ENCODE peak calls at places on chromosomes 6 and 20, in nine cellular contexts. P is Peyer's patch, R is tibial artery, G is endodermal cell, S is fibroblast of lung, N is adrenal gland, C is SJCRH30, B is spleen, M is iPS DF 6.9. U is an unnamed sample.

GRCh38 chr6:44896701-44897100 is 431.4 kb upstream of the RUNX2 start:
- DNase-seq in B (no peak), C (no peak), M (no peak), G (no peak), S (no peak), P (no peak), R (no peak), N (no peak), U (no peak)

GRCh38 chr20:17568972-17569471 is 853 bp upstream of the DSTN start:
- DNase-seq in C (peak), B (peak), P (peak), G (peak), S (peak), M (no peak), R (peak), N (peak), U (peak)

GRCh38 chr20:1876217-1876921 is 18.8 kb upstream of the SIRPA start:
- DNase-seq in S (no peak), B (no peak), C (no peak), N (no peak), R (no peak), G (no peak), P (peak), M (no peak), U (no peak)

GRCh38 chr20:63686492-63687321 is 9.7 kb upstream of the TNFRSF6B start:
- DNase-seq in P (peak), R (peak), M (no peak), S (peak), C (no peak), B (peak), G (no peak), N (peak), U (peak)

GRCh38 chr6:100461273-100461919 is 3.3 kb downstream of the SIM1 start:
- DNase-seq in G (peak), S (no peak), C (peak), R (no peak), M (no peak), B (no peak), N (no peak), P (no peak), U (peak)

GRCh38 chr20:23231561-23232218 is 118.9 kb upstream of the NXT1 start:
- DNase-seq in C (no peak), S (peak), M (no peak), G (no peak), P (no peak), B (no peak), R (no peak), N (no peak), U (peak)

GRCh38 chr6:131470549-131470948 is 102.5 kb upstream of the ARG1 start:
- DNase-seq in B (no peak), C (no peak), G (no peak), M (no peak), R (no peak), S (no peak), P (no peak), N (no peak), U (no peak)

GRCh38 chr6:132227937-132228336 is 173.3 kb downstream of the MOXD1 start:
- DNase-seq in P (no peak), G (no peak), C (no peak), M (no peak), B (no peak), R (no peak), S (peak), N (no peak), U (no peak)

GRCh38 chr20:57609842-57610167 is 10.4 kb downstream of the ZBP1 start:
- DNase-seq in C (no peak), G (no peak), M (no peak), N (no peak), B (peak), S (no peak), P (no peak), R (no peak), U (no peak)

GRCh38 chr20:10603971-10604864 is 69.6 kb downstream of the JAG1 start:
- DNase-seq in P (no peak), C (peak), M (no peak), N (peak), R (peak), G (no peak), S (peak), B (no peak), U (peak)

GRCh38 chr20:4836473-4836872 is 114.8 kb downstream of the PRND start:
- DNase-seq in R (no peak), B (no peak), N (no peak), S (no peak), M (no peak), G (no peak), P (no peak), C (no peak), U (no peak)

GRCh38 chr20:51500936-51501335 is 41.6 kb downstream of the NFATC2 start:
- DNase-seq in C (no peak), N (no peak), M (no peak), B (no peak), R (no peak), S (no peak), P (no peak), G (peak), U (no peak)

DNA sequence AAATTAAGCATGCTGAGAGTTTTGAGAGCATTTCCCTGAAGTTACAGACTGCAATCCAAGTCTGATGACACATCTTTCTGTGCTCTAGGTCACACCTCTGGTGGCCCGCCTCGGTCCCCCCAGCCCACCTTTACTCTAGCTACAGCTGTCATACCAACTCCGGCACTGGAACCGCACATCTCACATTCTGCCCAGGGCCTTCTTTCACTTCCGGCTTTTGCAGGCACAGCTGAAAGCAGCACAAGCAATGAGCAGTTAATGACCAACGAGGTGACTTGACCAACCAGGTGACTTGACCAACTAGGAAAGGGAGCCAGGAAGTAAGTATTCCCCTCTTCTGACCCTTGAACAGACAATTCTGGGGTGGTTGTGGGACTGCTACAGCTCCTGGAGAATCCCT is 88.6 kb upstream of the MOCS1 start:
- DNase-seq in S (no peak), R (no peak), P (no peak), C (no peak), M (no peak), N (no peak), G (no peak), B (no peak), U (no peak)
- H3K27ac ChIP-seq in S (no peak), R (no peak), P (no peak), C (no peak), M (no peak), N (no peak), G (no peak), B (no peak), U (no peak)

DNA sequence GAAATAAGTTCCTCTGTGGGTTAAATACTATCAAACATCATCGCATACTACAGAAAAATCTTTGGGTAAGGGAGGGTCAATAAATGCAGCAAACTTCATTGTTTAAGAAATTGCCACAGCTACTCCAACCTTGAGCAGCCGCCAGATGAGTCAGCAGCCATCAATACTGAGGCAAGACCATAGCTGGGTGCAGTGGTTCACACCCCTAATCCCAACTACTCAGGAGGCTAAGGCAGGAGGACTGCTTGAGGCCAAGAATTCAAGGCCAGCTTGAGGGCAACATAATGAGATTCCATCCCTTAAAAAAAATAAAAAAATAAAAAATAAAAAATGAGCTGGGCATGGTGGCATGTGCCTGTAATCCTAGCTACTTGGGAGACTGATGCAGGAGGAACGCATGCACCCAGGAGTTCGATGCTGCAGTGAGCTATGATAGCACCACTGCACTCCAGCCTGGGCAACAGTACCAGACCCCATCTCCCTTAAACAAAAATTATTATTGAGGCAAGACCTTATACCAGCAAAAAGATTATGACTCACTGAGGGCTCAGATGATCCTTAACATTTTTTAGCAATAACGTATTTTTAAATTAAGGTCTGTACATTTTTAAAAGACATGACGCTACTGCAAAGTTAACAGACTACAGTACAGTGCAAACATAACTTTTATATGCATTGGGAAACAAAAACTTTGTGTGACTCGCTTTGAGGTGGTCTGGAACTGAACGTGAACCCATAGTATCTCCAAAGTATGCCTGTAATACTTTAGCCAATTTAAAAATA is 8.8 kb downstream of the SRPK1 start:
- DNase-seq in M (no peak), S (peak), G (no peak), R (no peak), N (peak), B (no peak), C (no peak), P (no peak), U (no peak)
- H3K27ac ChIP-seq in M (no peak), S (no peak), G (no peak), R (no peak), N (no peak), B (no peak), C (no peak), P (no peak), U (no peak)

DNA sequence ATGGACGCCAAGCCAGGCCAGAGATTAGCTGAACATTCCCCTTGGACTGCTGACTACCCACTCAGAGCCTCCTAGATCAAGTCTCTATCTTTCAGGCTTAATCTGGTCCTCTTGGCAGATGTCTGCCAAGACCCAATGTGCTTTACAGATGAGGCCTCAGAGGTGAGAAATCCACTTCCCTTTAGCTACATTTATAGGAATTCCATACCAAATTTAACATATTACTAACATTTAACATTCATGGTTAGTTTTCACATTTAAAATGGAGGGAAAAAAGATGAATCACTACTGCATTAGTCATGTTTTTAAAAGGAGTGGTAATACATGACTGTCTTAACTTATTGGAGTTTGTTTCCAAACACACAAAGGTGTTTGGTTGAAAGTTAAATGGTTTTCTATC is 42.1 kb upstream of the CALHM6 start:
- DNase-seq in M (no peak), S (no peak), R (no peak), N (no peak), C (no peak), G (no peak), P (no peak), B (no peak), U (no peak)
- H3K27ac ChIP-seq in M (no peak), S (no peak), R (no peak), N (no peak), C (no peak), G (no peak), P (no peak), B (no peak), U (no peak)

GRCh38 chr6:148518371-148519156 is 175.9 kb downstream of the SASH1 start:
- DNase-seq in P (no peak), N (no peak), R (no peak), G (no peak), S (no peak), M (no peak), B (no peak), C (no peak), U (no peak)

GRCh38 chr6:148517518-148517917 is 174.9 kb downstream of the SASH1 start:
- DNase-seq in P (no peak), C (no peak), N (no peak), B (no peak), S (no peak), G (no peak), R (no peak), M (no peak), U (no peak)

GRCh38 chr6:148514091-148514850 is 171.6 kb downstream of the SASH1 start:
- DNase-seq in N (no peak), M (no peak), B (no peak), S (no peak), G (no peak), P (no peak), R (no peak), C (no peak), U (no peak)

GRCh38 chr6:148513145-148514071 is 170.8 kb downstream of the SASH1 start:
- DNase-seq in B (no peak), C (no peak), P (no peak), G (no peak), M (no peak), R (no peak), S (peak), N (no peak), U (no peak)

GRCh38 chr6:148516116-148517016 is 173.7 kb downstream of the SASH1 start:
- DNase-seq in S (no peak), C (no peak), P (no peak), G (no peak), N (no peak), R (no peak), M (no peak), B (no peak), U (no peak)
- H3K27ac ChIP-seq in S (no peak), C (no peak), P (no peak), G (no peak), N (no peak), R (no peak), M (no peak), B (no peak), U (no peak)

GRCh38 chr6:113655761-113656160 is 201.4 kb upstream of the MARCKS start:
- DNase-seq in C (no peak), N (no peak), R (no peak), M (no peak), P (no peak), S (no peak), B (no peak), G (no peak), U (no peak)
- H3K27ac ChIP-seq in C (no peak), N (no peak), R (no peak), M (no peak), P (no peak), S (no peak), B (no peak), G (no peak), U (no peak)

DNA sequence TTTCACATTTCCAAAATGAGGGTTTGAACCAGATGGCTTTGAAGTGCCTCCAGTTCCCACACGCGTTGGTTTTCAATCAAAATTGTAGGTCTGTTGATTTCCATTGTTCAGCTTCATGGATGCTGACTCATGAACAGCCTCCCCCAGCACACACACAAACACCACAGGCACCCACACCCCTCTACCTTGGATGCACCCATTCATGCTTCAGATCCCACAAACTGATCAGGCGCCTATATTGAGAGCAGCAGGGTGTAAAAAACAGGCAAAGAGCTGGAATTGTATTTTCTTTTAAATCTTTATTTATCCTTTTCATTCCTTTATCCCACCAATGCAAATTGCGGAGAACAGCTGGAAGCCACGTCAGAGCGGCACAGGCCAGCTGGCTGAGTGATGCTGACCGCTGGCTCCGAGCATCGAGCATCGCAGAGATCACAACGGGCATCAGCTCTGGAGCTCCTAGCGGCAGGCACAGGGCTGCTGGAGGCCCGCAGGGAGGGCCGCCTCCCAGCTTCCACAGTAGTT is 29.3 kb upstream of the TBC1D7 start:
- DNase-seq in G (no peak), P (no peak), B (no peak), R (no peak), C (peak), N (no peak), M (no peak), S (peak), U (no peak)
- H3K27ac ChIP-seq in G (no peak), P (no peak), B (peak), R (no peak), C (peak), N (no peak), M (no peak), S (peak), U (no peak)

U was measured in endothelial cell of umbilical vein.